ENCODE peak calls at places on chromosomes 5 and 9, in five cellular contexts. One of them, this sample, is unnamed.
A peak's percentile ranks its signal among the peaks of the same experiment; 100 is the strongest.

GRCh38 chr9:4328723-4329122 is 28.9 kb upstream of the GLIS3 start:
- DNase-seq in neural progenitor cell: no peak
- DNase-seq in left lung: no peak
- DNase-seq in GM23248: peak; percentile 43
- DNase-seq in psoas muscle: no peak
- DNase-seq in this sample: no peak

GRCh38 chr5:93658044-93658443 is 75.0 kb downstream of the NR2F1 start:
- DNase-seq in GM23248: peak; percentile 6
- DNase-seq in left lung: no peak
- DNase-seq in neural progenitor cell: no peak
- DNase-seq in psoas muscle: no peak
- DNase-seq in this sample: no peak

GRCh38 chr9:33229359-33230120 is 10.4 kb upstream of the SPINK4 start:
- DNase-seq in left lung: peak; percentile 83
- DNase-seq in psoas muscle: no peak
- DNase-seq in GM23248: no peak
- DNase-seq in neural progenitor cell: no peak
- DNase-seq in this sample: no peak

GRCh38 chr5:137695651-137696428 is 40.0 kb downstream of the KLHL3 start:
- DNase-seq in left lung: no peak
- DNase-seq in neural progenitor cell: no peak
- DNase-seq in GM23248: no peak
- DNase-seq in psoas muscle: no peak
- DNase-seq in this sample: no peak

GRCh38 chr9:114123031-114123977 is 24.2 kb upstream of the KIF12 start:
- DNase-seq in GM23248: no peak
- DNase-seq in neural progenitor cell: no peak
- DNase-seq in left lung: no peak
- DNase-seq in psoas muscle: no peak
- DNase-seq in this sample: no peak

GRCh38 chr5:169970911-169971436 is 9.3 kb downstream of the INSYN2B start:
- DNase-seq in psoas muscle: no peak
- DNase-seq in left lung: peak; percentile 70
- DNase-seq in neural progenitor cell: no peak
- DNase-seq in GM23248: peak; percentile 92
- DNase-seq in this sample: peak; percentile 74

GRCh38 chr5:169856571-169856970 is 123.7 kb downstream of the INSYN2B start:
- DNase-seq in GM23248: peak; percentile 95
- DNase-seq in left lung: no peak
- DNase-seq in psoas muscle: no peak
- DNase-seq in neural progenitor cell: no peak
- DNase-seq in this sample: no peak

GRCh38 chr9:22052376-22052945 is 43.4 kb upstream of the CDKN2B start:
- DNase-seq in left lung: no peak
- DNase-seq in GM23248: peak; percentile 88
- DNase-seq in neural progenitor cell: peak; percentile 34
- DNase-seq in psoas muscle: no peak
- DNase-seq in this sample: no peak

GRCh38 chr5:55575815-55576583 is 41.2 kb upstream of the PLPP1 start:
- DNase-seq in neural progenitor cell: no peak
- DNase-seq in psoas muscle: no peak
- DNase-seq in GM23248: no peak
- DNase-seq in left lung: no peak
- DNase-seq in this sample: no peak

GRCh38 chr5:43627028-43627427 is 24.0 kb downstream of the NNT start:
- DNase-seq in neural progenitor cell: peak; percentile 71
- DNase-seq in GM23248: peak; percentile 73
- DNase-seq in psoas muscle: peak; percentile 60
- DNase-seq in left lung: no peak
- DNase-seq in this sample: no peak

GRCh38 chr5:42001673-42002072 is 76.6 kb downstream of the FBXO4 start:
- DNase-seq in neural progenitor cell: no peak
- DNase-seq in left lung: no peak
- DNase-seq in GM23248: no peak
- DNase-seq in psoas muscle: no peak
- DNase-seq in this sample: no peak

GRCh38 chr5:59095480-59095879 is 512.6 kb downstream of the RAB3C start:
- DNase-seq in neural progenitor cell: no peak
- DNase-seq in left lung: no peak
- DNase-seq in psoas muscle: no peak
- DNase-seq in GM23248: peak; percentile 56
- DNase-seq in this sample: no peak

GRCh38 chr5:87582149-87582548 is 169.4 kb upstream of the CCNH start:
- DNase-seq in psoas muscle: no peak
- DNase-seq in left lung: no peak
- DNase-seq in GM23248: no peak
- DNase-seq in neural progenitor cell: no peak
- DNase-seq in this sample: no peak

GRCh38 chr5:15376088-15376487 is 123.9 kb upstream of the FBXL7 start:
- DNase-seq in neural progenitor cell: no peak
- DNase-seq in left lung: no peak
- DNase-seq in GM23248: no peak
- DNase-seq in psoas muscle: no peak
- DNase-seq in this sample: no peak

GRCh38 chr9:79939819-79940218 is 368.1 kb downstream of the TLE4 start:
- DNase-seq in GM23248: no peak
- DNase-seq in psoas muscle: no peak
- DNase-seq in left lung: no peak
- DNase-seq in neural progenitor cell: no peak
- DNase-seq in this sample: no peak

GRCh38 chr5:134708301-134708700 is 30.0 kb upstream of the CAMLG start:
- DNase-seq in neural progenitor cell: no peak
- DNase-seq in GM23248: peak; percentile 14
- DNase-seq in psoas muscle: no peak
- DNase-seq in left lung: no peak
- DNase-seq in this sample: no peak

DNA sequence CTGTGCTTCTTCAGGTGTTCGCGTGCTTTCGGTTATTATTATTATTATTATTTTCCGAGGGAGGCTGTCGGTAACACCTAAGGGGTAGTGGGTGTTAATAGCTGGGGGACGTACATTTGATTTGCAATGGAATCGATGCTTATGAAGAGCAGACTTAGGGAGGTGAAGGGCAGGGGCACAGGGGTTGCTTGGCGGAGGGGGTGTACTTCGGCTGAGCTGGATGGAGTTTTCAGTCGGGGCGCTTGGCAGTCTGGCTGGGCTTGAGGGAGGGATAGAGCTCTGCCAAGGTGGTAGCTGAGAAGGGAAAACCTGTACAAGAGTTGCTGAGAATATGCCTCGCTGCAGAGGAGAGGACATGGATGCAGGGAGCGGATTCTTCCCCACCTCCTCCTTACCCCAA is 611 bp upstream of the PTPRD start:
- DNase-seq in psoas muscle: no peak
- DNase-seq in neural progenitor cell: no peak
- DNase-seq in GM23248: no peak
- DNase-seq in left lung: peak; percentile 18
- DNase-seq in this sample: no peak
- H3K4me3 ChIP-seq in psoas muscle: peak overlapping the region; percentile 52
- H3K4me3 ChIP-seq in neural progenitor cell: peak overlapping the region; percentile 91
- H3K4me3 ChIP-seq in GM23248: peak overlapping the region; percentile 66
- H3K4me3 ChIP-seq in left lung: peak overlapping the region; percentile 34
- H3K4me3 ChIP-seq in this sample: no peak overlapping the region

GRCh38 chr9:2565676-2566340 is 55.8 kb upstream of the VLDLR start:
- DNase-seq in psoas muscle: no peak
- DNase-seq in left lung: no peak
- DNase-seq in neural progenitor cell: no peak
- DNase-seq in GM23248: no peak
- DNase-seq in this sample: no peak

GRCh38 chr9:2574215-2574614 is 47.4 kb upstream of the VLDLR start:
- DNase-seq in psoas muscle: no peak
- DNase-seq in left lung: no peak
- DNase-seq in neural progenitor cell: no peak
- DNase-seq in GM23248: peak; percentile 16
- DNase-seq in this sample: no peak

GRCh38 chr9:2567922-2568321 is 53.7 kb upstream of the VLDLR start:
- DNase-seq in left lung: no peak
- DNase-seq in neural progenitor cell: no peak
- DNase-seq in psoas muscle: no peak
- DNase-seq in GM23248: peak; percentile 47
- DNase-seq in this sample: no peak

GRCh38 chr9:2568689-2569088 is 52.9 kb upstream of the VLDLR start:
- DNase-seq in left lung: no peak
- DNase-seq in neural progenitor cell: no peak
- DNase-seq in psoas muscle: no peak
- DNase-seq in GM23248: no peak
- DNase-seq in this sample: no peak

DNA sequence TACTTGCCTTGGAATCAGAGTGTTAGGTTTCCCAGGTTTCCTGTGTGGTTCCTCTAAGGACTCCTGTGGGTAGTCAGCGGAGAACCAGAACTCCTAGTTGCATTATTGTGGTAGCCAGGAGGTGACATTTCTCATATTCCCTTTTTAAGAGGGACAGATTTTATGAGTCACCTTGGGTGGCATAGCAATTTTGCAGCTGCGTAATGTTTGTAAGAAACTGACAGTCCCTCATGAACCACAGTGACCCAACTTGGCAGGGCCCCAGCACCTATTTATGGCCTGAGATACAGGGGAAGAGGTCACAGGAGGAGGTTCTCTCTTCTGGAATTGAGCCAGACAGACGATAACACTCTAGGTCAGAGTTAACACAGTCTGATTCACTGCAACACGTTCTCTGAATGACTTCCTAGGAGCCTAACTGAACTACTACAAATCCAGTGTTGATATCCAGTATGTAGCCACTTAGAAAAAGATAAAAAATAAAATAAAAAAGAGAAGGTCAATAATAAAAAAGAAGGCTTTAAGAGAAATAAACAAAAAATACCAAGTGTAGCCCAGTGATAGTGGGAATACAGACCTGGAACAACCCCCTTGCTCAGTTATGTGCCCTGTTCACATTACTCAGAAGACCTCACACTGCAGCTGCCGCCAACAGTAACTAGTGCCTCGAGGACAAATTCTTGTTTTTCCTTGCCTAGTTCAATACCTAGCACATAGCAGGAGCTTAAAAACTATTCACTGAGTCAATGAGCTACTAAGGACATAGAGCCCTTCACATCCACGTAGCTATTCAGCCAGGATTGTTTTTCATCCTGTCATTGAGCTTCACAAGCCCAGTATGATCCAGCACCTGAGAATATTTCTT is 50.7 kb upstream of the VLDLR start:
- DNase-seq in psoas muscle: peak; percentile 98
- DNase-seq in neural progenitor cell: no peak
- DNase-seq in GM23248: peak; percentile 45
- DNase-seq in left lung: no peak
- DNase-seq in this sample: peak; percentile 90
- H3K27ac ChIP-seq in psoas muscle: peak overlapping the region; percentile 83
- H3K27ac ChIP-seq in neural progenitor cell: no peak overlapping the region
- H3K27ac ChIP-seq in GM23248: no peak overlapping the region
- H3K27ac ChIP-seq in left lung: no peak overlapping the region
- H3K27ac ChIP-seq in this sample: peak overlapping the region; percentile 2

GRCh38 chr5:68708842-68709170 is 385.0 kb upstream of the SLC30A5 start:
- DNase-seq in psoas muscle: no peak
- DNase-seq in neural progenitor cell: no peak
- DNase-seq in GM23248: no peak
- DNase-seq in left lung: no peak
- DNase-seq in this sample: no peak

GRCh38 chr5:68708156-68708841 is 385.5 kb upstream of the SLC30A5 start:
- DNase-seq in left lung: no peak
- DNase-seq in neural progenitor cell: no peak
- DNase-seq in psoas muscle: no peak
- DNase-seq in GM23248: peak; percentile 18
- DNase-seq in this sample: no peak

GRCh38 chr5:68710514-68710913 is 383.3 kb upstream of the SLC30A5 start:
- DNase-seq in neural progenitor cell: no peak
- DNase-seq in left lung: no peak
- DNase-seq in GM23248: no peak
- DNase-seq in psoas muscle: no peak
- DNase-seq in this sample: no peak

GRCh38 chr5:68711311-68712200 is 382.3 kb upstream of the SLC30A5 start:
- DNase-seq in neural progenitor cell: no peak
- DNase-seq in GM23248: no peak
- DNase-seq in left lung: peak; percentile 51
- DNase-seq in psoas muscle: no peak
- DNase-seq in this sample: no peak

DNA sequence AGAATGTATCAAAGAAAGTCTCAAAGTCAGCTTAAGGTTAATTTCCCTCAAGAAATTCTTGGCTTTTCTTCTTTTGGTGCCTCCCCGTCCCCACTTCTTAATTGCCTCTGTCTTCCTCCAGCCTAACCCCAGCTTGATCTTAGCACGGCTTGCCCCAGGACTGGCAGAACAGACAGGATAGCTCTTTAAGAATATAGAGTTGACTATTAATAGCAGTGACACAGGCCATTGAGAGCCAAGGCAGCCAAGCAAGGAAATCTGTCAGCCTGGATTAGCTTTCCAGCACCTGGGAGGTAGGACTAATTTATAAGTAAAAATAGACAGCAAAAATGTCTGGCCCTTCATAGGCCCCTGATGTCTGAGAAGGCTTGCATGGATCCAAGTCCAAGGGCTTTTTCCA is 384.6 kb upstream of the SLC30A5 start:
- DNase-seq in psoas muscle: peak; percentile 63
- DNase-seq in GM23248: no peak
- DNase-seq in left lung: no peak
- DNase-seq in neural progenitor cell: peak; percentile 11
- DNase-seq in this sample: no peak
- H3K4me1 ChIP-seq in psoas muscle: peaks cover 44% of the 10 kb centered on the region
- H3K4me1 ChIP-seq in GM23248: no peaks in the 10 kb centered on the region
- H3K4me1 ChIP-seq in left lung: peaks cover 15% of the 10 kb centered on the region
- H3K4me1 ChIP-seq in neural progenitor cell: peaks cover 16% of the 10 kb centered on the region
- H3K4me1 ChIP-seq in this sample: peaks cover 3% of the 10 kb centered on the region

DNA sequence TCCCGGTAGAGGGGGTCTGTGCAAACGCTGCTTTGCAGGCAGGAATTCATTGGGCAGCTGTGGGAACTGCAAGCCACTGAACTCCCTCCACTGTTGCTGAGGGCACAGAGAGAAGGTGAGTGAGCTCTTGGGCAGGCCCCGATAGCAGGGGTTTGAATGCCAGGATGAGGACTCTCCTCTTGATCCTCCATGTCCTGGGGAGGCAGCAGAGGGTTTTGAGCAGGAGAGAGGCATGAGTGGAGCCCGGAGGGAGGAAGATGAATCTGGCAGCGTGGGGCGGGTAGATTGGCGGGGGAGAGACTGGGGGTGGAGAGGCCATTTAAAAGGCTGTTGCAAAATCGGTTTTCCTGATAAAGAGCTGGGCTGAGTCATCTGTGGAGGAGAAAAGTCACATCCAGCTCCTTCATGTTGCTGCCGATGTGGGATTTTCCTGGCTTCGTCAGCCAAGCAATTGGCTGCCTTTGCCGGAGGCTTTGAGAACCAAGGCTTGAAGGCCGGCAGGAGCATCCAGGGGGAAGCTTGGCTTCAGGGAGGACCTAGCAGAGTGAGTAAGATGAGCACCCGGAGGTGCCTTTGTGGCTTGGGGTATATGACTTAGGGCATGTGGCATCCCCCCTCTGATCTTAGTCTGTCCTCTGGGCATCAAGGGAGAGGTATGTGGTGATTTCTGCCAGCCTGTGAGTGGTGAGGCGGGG is at the start of gene SYNPO:
- DNase-seq in neural progenitor cell: no peak
- DNase-seq in psoas muscle: peak; percentile 83
- DNase-seq in GM23248: peak; percentile 99
- DNase-seq in left lung: no peak
- DNase-seq in this sample: peak; percentile 91
- H3K4me3 ChIP-seq in neural progenitor cell: no peak within 1 kb of the TSS
- H3K4me3 ChIP-seq in psoas muscle: peak within 1 kb of the TSS; percentile 49
- H3K4me3 ChIP-seq in GM23248: peak within 1 kb of the TSS; percentile 47
- H3K4me3 ChIP-seq in left lung: peak within 1 kb of the TSS; percentile 16
- H3K4me3 ChIP-seq in this sample: no peak within 1 kb of the TSS

GRCh38 chr9:128999581-129000206 is 28.4 kb downstream of the SH3GLB2 start:
- DNase-seq in left lung: no peak
- DNase-seq in psoas muscle: no peak
- DNase-seq in GM23248: no peak
- DNase-seq in neural progenitor cell: no peak
- DNase-seq in this sample: no peak
- H3K27ac ChIP-seq in left lung: no peak overlapping the region
- H3K27ac ChIP-seq in psoas muscle: no peak overlapping the region
- H3K27ac ChIP-seq in GM23248: no peak overlapping the region
- H3K27ac ChIP-seq in neural progenitor cell: no peak overlapping the region
- H3K27ac ChIP-seq in this sample: no peak overlapping the region